ENCODE peak calls at places on chromosomes 5 and 9, in eight cellular contexts. One of them, this sample, is unnamed.

GRCh38 chr5:176787676-176788075 is 22.7 kb upstream of the UNC5A start:
- DNase-seq in GM03348: no peak
- DNase-seq in HTR-8/SVneo: no peak
- DNase-seq in stimulated activated CD4-positive, alpha-beta T cell treated with anti-CD3 and anti-CD28 coated beads, Interleukin-4, amount 100 ng/mL, for 24 hours: no peak
- DNase-seq in activated T-helper 1 cell treated with Interleukin-2 at 50 U/mL for 16 hours: no peak
- DNase-seq in CD4-positive, CD25-positive, alpha-beta regulatory T cell: no peak
- DNase-seq in endothelial cell: no peak
- DNase-seq in HL-60: no peak
- DNase-seq in this sample: no peak

GRCh38 chr5:127930311-127930710 is 153.3 kb upstream of the SLC12A2 start:
- DNase-seq in activated T-helper 1 cell treated with Interleukin-2 at 50 U/mL for 16 hours: no peak
- DNase-seq in GM03348: peak
- DNase-seq in CD4-positive, CD25-positive, alpha-beta regulatory T cell: no peak
- DNase-seq in stimulated activated CD4-positive, alpha-beta T cell treated with anti-CD3 and anti-CD28 coated beads, Interleukin-4, amount 100 ng/mL, for 24 hours: no peak
- DNase-seq in HL-60: no peak
- DNase-seq in HTR-8/SVneo: peak
- DNase-seq in endothelial cell: no peak
- DNase-seq in this sample: no peak

GRCh38 chr5:83576341-83576740 is 104.8 kb downstream of the VCAN start:
- DNase-seq in CD4-positive, CD25-positive, alpha-beta regulatory T cell: no peak
- DNase-seq in endothelial cell: no peak
- DNase-seq in HTR-8/SVneo: no peak
- DNase-seq in activated T-helper 1 cell treated with Interleukin-2 at 50 U/mL for 16 hours: no peak
- DNase-seq in GM03348: no peak
- DNase-seq in HL-60: no peak
- DNase-seq in stimulated activated CD4-positive, alpha-beta T cell treated with anti-CD3 and anti-CD28 coated beads, Interleukin-4, amount 100 ng/mL, for 24 hours: no peak
- DNase-seq in this sample: no peak

GRCh38 chr5:33576726-33577620 is 136.2 kb downstream of the TARS1 start:
- DNase-seq in activated T-helper 1 cell treated with Interleukin-2 at 50 U/mL for 16 hours: no peak
- DNase-seq in HTR-8/SVneo: no peak
- DNase-seq in stimulated activated CD4-positive, alpha-beta T cell treated with anti-CD3 and anti-CD28 coated beads, Interleukin-4, amount 100 ng/mL, for 24 hours: no peak
- DNase-seq in GM03348: no peak
- DNase-seq in HL-60: no peak
- DNase-seq in endothelial cell: no peak
- DNase-seq in CD4-positive, CD25-positive, alpha-beta regulatory T cell: no peak
- DNase-seq in this sample: no peak

GRCh38 chr9:108933641-108934322 is at the start of gene ELP1:
- DNase-seq in stimulated activated CD4-positive, alpha-beta T cell treated with anti-CD3 and anti-CD28 coated beads, Interleukin-4, amount 100 ng/mL, for 24 hours: peak
- DNase-seq in GM03348: peak
- DNase-seq in activated T-helper 1 cell treated with Interleukin-2 at 50 U/mL for 16 hours: peak
- DNase-seq in HL-60: peak
- DNase-seq in endothelial cell: peak
- DNase-seq in HTR-8/SVneo: peak
- DNase-seq in CD4-positive, CD25-positive, alpha-beta regulatory T cell: peak
- DNase-seq in this sample: peak

GRCh38 chr5:65927497-65928340 is 1.3 kb downstream of the ERBIN start:
- DNase-seq in stimulated activated CD4-positive, alpha-beta T cell treated with anti-CD3 and anti-CD28 coated beads, Interleukin-4, amount 100 ng/mL, for 24 hours: peak
- DNase-seq in HTR-8/SVneo: no peak
- DNase-seq in activated T-helper 1 cell treated with Interleukin-2 at 50 U/mL for 16 hours: no peak
- DNase-seq in endothelial cell: peak
- DNase-seq in HL-60: no peak
- DNase-seq in CD4-positive, CD25-positive, alpha-beta regulatory T cell: peak
- DNase-seq in GM03348: peak
- DNase-seq in this sample: peak

GRCh38 chr5:73394610-73395009 is 54.0 kb downstream of the FOXD1 start:
- DNase-seq in endothelial cell: no peak
- DNase-seq in activated T-helper 1 cell treated with Interleukin-2 at 50 U/mL for 16 hours: no peak
- DNase-seq in HTR-8/SVneo: no peak
- DNase-seq in stimulated activated CD4-positive, alpha-beta T cell treated with anti-CD3 and anti-CD28 coated beads, Interleukin-4, amount 100 ng/mL, for 24 hours: no peak
- DNase-seq in GM03348: no peak
- DNase-seq in CD4-positive, CD25-positive, alpha-beta regulatory T cell: no peak
- DNase-seq in HL-60: no peak
- DNase-seq in this sample: no peak

GRCh38 chr5:111984044-111984443 is 227.1 kb upstream of the NREP start:
- DNase-seq in endothelial cell: no peak
- DNase-seq in activated T-helper 1 cell treated with Interleukin-2 at 50 U/mL for 16 hours: no peak
- DNase-seq in HTR-8/SVneo: peak
- DNase-seq in GM03348: peak
- DNase-seq in CD4-positive, CD25-positive, alpha-beta regulatory T cell: no peak
- DNase-seq in HL-60: no peak
- DNase-seq in stimulated activated CD4-positive, alpha-beta T cell treated with anti-CD3 and anti-CD28 coated beads, Interleukin-4, amount 100 ng/mL, for 24 hours: no peak
- DNase-seq in this sample: no peak

GRCh38 chr5:666816-667498 is 26.2 kb downstream of the TPPP start:
- DNase-seq in endothelial cell: no peak
- DNase-seq in GM03348: no peak
- DNase-seq in CD4-positive, CD25-positive, alpha-beta regulatory T cell: no peak
- DNase-seq in activated T-helper 1 cell treated with Interleukin-2 at 50 U/mL for 16 hours: no peak
- DNase-seq in HTR-8/SVneo: no peak
- DNase-seq in stimulated activated CD4-positive, alpha-beta T cell treated with anti-CD3 and anti-CD28 coated beads, Interleukin-4, amount 100 ng/mL, for 24 hours: no peak
- DNase-seq in HL-60: no peak
- DNase-seq in this sample: no peak

GRCh38 chr9:128384801-128385492 is 13.8 kb downstream of the URM1 start:
- DNase-seq in HTR-8/SVneo: no peak
- DNase-seq in endothelial cell: no peak
- DNase-seq in GM03348: no peak
- DNase-seq in activated T-helper 1 cell treated with Interleukin-2 at 50 U/mL for 16 hours: no peak
- DNase-seq in HL-60: no peak
- DNase-seq in stimulated activated CD4-positive, alpha-beta T cell treated with anti-CD3 and anti-CD28 coated beads, Interleukin-4, amount 100 ng/mL, for 24 hours: no peak
- DNase-seq in CD4-positive, CD25-positive, alpha-beta regulatory T cell: no peak
- DNase-seq in this sample: no peak

GRCh38 chr5:156109317-156110023 is 217.5 kb upstream of the SGCD start:
- DNase-seq in CD4-positive, CD25-positive, alpha-beta regulatory T cell: no peak
- DNase-seq in stimulated activated CD4-positive, alpha-beta T cell treated with anti-CD3 and anti-CD28 coated beads, Interleukin-4, amount 100 ng/mL, for 24 hours: no peak
- DNase-seq in activated T-helper 1 cell treated with Interleukin-2 at 50 U/mL for 16 hours: no peak
- DNase-seq in HTR-8/SVneo: no peak
- DNase-seq in endothelial cell: no peak
- DNase-seq in HL-60: no peak
- DNase-seq in GM03348: no peak
- DNase-seq in this sample: no peak

GRCh38 chr5:147530801-147531389 is 21.0 kb upstream of the DPYSL3 start:
- DNase-seq in activated T-helper 1 cell treated with Interleukin-2 at 50 U/mL for 16 hours: no peak
- DNase-seq in HL-60: no peak
- DNase-seq in HTR-8/SVneo: peak
- DNase-seq in GM03348: peak
- DNase-seq in endothelial cell: no peak
- DNase-seq in CD4-positive, CD25-positive, alpha-beta regulatory T cell: no peak
- DNase-seq in stimulated activated CD4-positive, alpha-beta T cell treated with anti-CD3 and anti-CD28 coated beads, Interleukin-4, amount 100 ng/mL, for 24 hours: no peak
- DNase-seq in this sample: peak

GRCh38 chr9:36864491-36865410 is 169.3 kb downstream of the PAX5 start:
- DNase-seq in HTR-8/SVneo: no peak
- DNase-seq in stimulated activated CD4-positive, alpha-beta T cell treated with anti-CD3 and anti-CD28 coated beads, Interleukin-4, amount 100 ng/mL, for 24 hours: no peak
- DNase-seq in GM03348: no peak
- DNase-seq in endothelial cell: no peak
- DNase-seq in activated T-helper 1 cell treated with Interleukin-2 at 50 U/mL for 16 hours: no peak
- DNase-seq in HL-60: no peak
- DNase-seq in CD4-positive, CD25-positive, alpha-beta regulatory T cell: no peak
- DNase-seq in this sample: no peak

GRCh38 chr5:119022017-119022745 is 33.8 kb upstream of the DTWD2 start:
- DNase-seq in endothelial cell: no peak
- DNase-seq in stimulated activated CD4-positive, alpha-beta T cell treated with anti-CD3 and anti-CD28 coated beads, Interleukin-4, amount 100 ng/mL, for 24 hours: no peak
- DNase-seq in HTR-8/SVneo: peak
- DNase-seq in GM03348: peak
- DNase-seq in activated T-helper 1 cell treated with Interleukin-2 at 50 U/mL for 16 hours: no peak
- DNase-seq in HL-60: no peak
- DNase-seq in CD4-positive, CD25-positive, alpha-beta regulatory T cell: no peak
- DNase-seq in this sample: peak

GRCh38 chr9:14652729-14653377 is 40.4 kb downstream of the ZDHHC21 start:
- DNase-seq in stimulated activated CD4-positive, alpha-beta T cell treated with anti-CD3 and anti-CD28 coated beads, Interleukin-4, amount 100 ng/mL, for 24 hours: no peak
- DNase-seq in GM03348: no peak
- DNase-seq in CD4-positive, CD25-positive, alpha-beta regulatory T cell: no peak
- DNase-seq in activated T-helper 1 cell treated with Interleukin-2 at 50 U/mL for 16 hours: no peak
- DNase-seq in endothelial cell: no peak
- DNase-seq in HL-60: no peak
- DNase-seq in HTR-8/SVneo: no peak
- DNase-seq in this sample: peak

GRCh38 chr5:72767289-72768010 is 49.0 kb upstream of the TNPO1 start:
- DNase-seq in CD4-positive, CD25-positive, alpha-beta regulatory T cell: no peak
- DNase-seq in stimulated activated CD4-positive, alpha-beta T cell treated with anti-CD3 and anti-CD28 coated beads, Interleukin-4, amount 100 ng/mL, for 24 hours: no peak
- DNase-seq in HL-60: no peak
- DNase-seq in GM03348: no peak
- DNase-seq in HTR-8/SVneo: peak
- DNase-seq in endothelial cell: no peak
- DNase-seq in activated T-helper 1 cell treated with Interleukin-2 at 50 U/mL for 16 hours: no peak
- DNase-seq in this sample: no peak

GRCh38 chr5:175516933-175517823 is 38.8 kb downstream of the SFXN1 start:
- DNase-seq in GM03348: no peak
- DNase-seq in CD4-positive, CD25-positive, alpha-beta regulatory T cell: no peak
- DNase-seq in endothelial cell: no peak
- DNase-seq in HL-60: no peak
- DNase-seq in activated T-helper 1 cell treated with Interleukin-2 at 50 U/mL for 16 hours: no peak
- DNase-seq in stimulated activated CD4-positive, alpha-beta T cell treated with anti-CD3 and anti-CD28 coated beads, Interleukin-4, amount 100 ng/mL, for 24 hours: peak
- DNase-seq in HTR-8/SVneo: no peak
- DNase-seq in this sample: no peak

GRCh38 chr5:11903121-11903613 is 1.1 kb downstream of the CTNND2 start:
- DNase-seq in HL-60: no peak
- DNase-seq in endothelial cell: no peak
- DNase-seq in activated T-helper 1 cell treated with Interleukin-2 at 50 U/mL for 16 hours: no peak
- DNase-seq in HTR-8/SVneo: peak
- DNase-seq in CD4-positive, CD25-positive, alpha-beta regulatory T cell: no peak
- DNase-seq in GM03348: no peak
- DNase-seq in stimulated activated CD4-positive, alpha-beta T cell treated with anti-CD3 and anti-CD28 coated beads, Interleukin-4, amount 100 ng/mL, for 24 hours: no peak
- DNase-seq in this sample: no peak

GRCh38 chr5:91443761-91444467 is 60.8 kb upstream of the ARRDC3 start:
- DNase-seq in stimulated activated CD4-positive, alpha-beta T cell treated with anti-CD3 and anti-CD28 coated beads, Interleukin-4, amount 100 ng/mL, for 24 hours: no peak
- DNase-seq in GM03348: no peak
- DNase-seq in activated T-helper 1 cell treated with Interleukin-2 at 50 U/mL for 16 hours: no peak
- DNase-seq in endothelial cell: no peak
- DNase-seq in HL-60: no peak
- DNase-seq in HTR-8/SVneo: no peak
- DNase-seq in CD4-positive, CD25-positive, alpha-beta regulatory T cell: no peak
- DNase-seq in this sample: no peak

This sample was measured in foreskin melanocyte.